ENCODE peak calls at places on chromosomes 4 and X, in four cellular contexts. D, J, N and G are unnamed samples.

GRCh38 chrX:859329-859728 is 228.7 kb downstream of the SHOX start:
- DNase-seq in D (no peak), J (no peak), N (no peak), G (no peak)

GRCh38 chrX:150517303-150517896 is 51.0 kb upstream of the MTM1 start:
- DNase-seq in D (no peak), J (no peak), N (no peak), G (peak)

GRCh38 chr4:180234730-180235129 is 2008.5 kb upstream of the TENM3 start:
- DNase-seq in D (no peak), J (no peak), N (no peak), G (no peak)

GRCh38 chr4:137711502-137711901 is 179.2 kb upstream of the PCDH18 start:
- DNase-seq in D (no peak), J (no peak), N (no peak), G (no peak)

GRCh38 chrX:103101280-103102042 is 8.5 kb upstream of the NXF3 start:
- DNase-seq in D (peak), J (no peak), N (peak), G (no peak)

GRCh38 chrX:18354369-18355329 is at the start of gene SCML2:
- DNase-seq in D (peak), J (peak), N (peak), G (peak)

GRCh38 chr4:159764343-159764952 is 661.6 kb downstream of the RAPGEF2 start:
- DNase-seq in D (peak), J (peak), N (peak), G (peak)

GRCh38 chr4:38177035-38177791 is 217.0 kb downstream of the PTTG2 start:
- DNase-seq in D (peak), J (peak), N (peak), G (no peak)

GRCh38 chr4:8001564-8002355 is 62.1 kb upstream of the AFAP1 start:
- DNase-seq in D (no peak), J (no peak), N (no peak), G (no peak)

GRCh38 chrX:21487832-21488231 is 113.6 kb downstream of the CNKSR2 start:
- DNase-seq in D (no peak), J (peak), N (peak), G (no peak)

GRCh38 chr4:39576268-39576667 is 49.0 kb upstream of the UGDH start:
- DNase-seq in D (no peak), J (no peak), N (no peak), G (no peak)

GRCh38 chrX:106927700-106928099 is 7.5 kb downstream of the CLDN2 start:
- DNase-seq in D (peak), J (no peak), N (no peak), G (no peak)

GRCh38 chr4:186691396-186691795 is 32.3 kb downstream of the FAT1 start:
- DNase-seq in D (no peak), J (no peak), N (no peak), G (no peak)

GRCh38 chr4:37812713-37813112 is 13.8 kb upstream of the PGM2 start:
- DNase-seq in D (no peak), J (no peak), N (peak), G (no peak)

GRCh38 chr4:174365018-174365587 is 81.4 kb downstream of the CEP44 start:
- DNase-seq in D (peak), J (no peak), N (peak), G (no peak)

GRCh38 chr4:11424000-11424399 is 4.7 kb downstream of the HS3ST1 start:
- DNase-seq in D (no peak), J (peak), N (peak), G (peak)

GRCh38 chr4:142128529-142128928 is 492.1 kb downstream of the IL15 start:
- DNase-seq in D (no peak), J (no peak), N (peak), G (no peak)

GRCh38 chr4:13970349-13970748 is 342.8 kb upstream of the BOD1L1 start:
- DNase-seq in D (no peak), J (no peak), N (no peak), G (no peak)

GRCh38 chr4:2799971-2800690 is 7.2 kb downstream of the SH3BP2 start:
- DNase-seq in D (peak), J (no peak), N (no peak), G (no peak)

GRCh38 chr4:11037637-11038036 is 353.1 kb upstream of the CLNK start:
- DNase-seq in D (no peak), J (no peak), N (no peak), G (no peak)

GRCh38 chr4:26459054-26459755 is 31.1 kb downstream of the CCKAR start:
- DNase-seq in D (peak), J (no peak), N (peak), G (no peak)

GRCh38 chr4:151948351-151949016 is 187.7 kb upstream of the GATB start:
- DNase-seq in D (no peak), J (no peak), N (no peak), G (no peak)

GRCh38 chr4:98557497-98557896 is 100.9 kb downstream of the TSPAN5 start:
- DNase-seq in D (no peak), J (no peak), N (peak), G (no peak)

GRCh38 chrX:11531226-11531625 is 134.5 kb downstream of the ARHGAP6 start:
- DNase-seq in D (no peak), J (peak), N (peak), G (no peak)

GRCh38 chr4:43886196-43886595 is 562.4 kb downstream of the KCTD8 start:
- DNase-seq in D (no peak), J (no peak), N (no peak), G (no peak)

GRCh38 chr4:105306158-105306781 is 159.6 kb downstream of the TET2 start:
- DNase-seq in D (no peak), J (no peak), N (no peak), G (no peak)

GRCh38 chr4:41360911-41361830 is 104.4 kb downstream of the UCHL1 start:
- DNase-seq in D (peak), J (peak), N (peak), G (peak)

GRCh38 chr4:11741190-11741652 is 312.5 kb upstream of the HS3ST1 start:
- DNase-seq in D (no peak), J (no peak), N (peak), G (no peak)

GRCh38 chr4:44760142-44760898 is 34.0 kb upstream of the GNPDA2 start:
- DNase-seq in D (no peak), J (no peak), N (peak), G (peak)

GRCh38 chr4:47045261-47045660 is 13.9 kb downstream of the GABRB1 start:
- DNase-seq in D (no peak), J (no peak), N (no peak), G (no peak)

GRCh38 chr4:47038263-47038662 is 6.9 kb downstream of the GABRB1 start:
- DNase-seq in D (no peak), J (no peak), N (no peak), G (no peak)

GRCh38 chr4:47043821-47044220 is 12.5 kb downstream of the GABRB1 start:
- DNase-seq in D (no peak), J (no peak), N (no peak), G (no peak)

GRCh38 chr4:47040828-47041227 is 9.5 kb downstream of the GABRB1 start:
- DNase-seq in D (no peak), J (no peak), N (no peak), G (no peak)
- H3K27ac ChIP-seq in D (no peak), J (no peak), N (no peak), G (no peak)

GRCh38 chr4:168491563-168491962 is 5.3 kb upstream of the PALLD start:
- DNase-seq in D (no peak), J (no peak), N (no peak), G (no peak)

GRCh38 chr4:168487821-168488162 is 7.5 kb upstream of the DDX60L start:
- DNase-seq in D (no peak), J (no peak), N (no peak), G (no peak)

GRCh38 chr4:168489616-168490015 is 7.2 kb upstream of the PALLD start:
- DNase-seq in D (no peak), J (no peak), N (no peak), G (no peak)

GRCh38 chr4:168486961-168487820 is 6.9 kb upstream of the DDX60L start:
- DNase-seq in D (no peak), J (no peak), N (no peak), G (no peak)

GRCh38 chr4:168488800-168489404 is 8.0 kb upstream of the PALLD start:
- DNase-seq in D (no peak), J (no peak), N (peak), G (no peak)
- H3K27ac ChIP-seq in D (no peak), J (no peak), N (no peak), G (no peak)

GRCh38 chrX:123846598-123847038 is 13.2 kb upstream of the XIAP start:
- DNase-seq in D (no peak), J (no peak), N (no peak), G (no peak)
- H3K27ac ChIP-seq in D (no peak), J (no peak), N (no peak), G (no peak)

GRCh38 chrX:13084611-13085010 is 40.2 kb upstream of the FAM9C start:
- DNase-seq in D (no peak), J (no peak), N (peak), G (no peak)

GRCh38 chrX:13088155-13088485 is 43.7 kb upstream of the FAM9C start:
- DNase-seq in D (no peak), J (no peak), N (no peak), G (no peak)

GRCh38 chrX:13087322-13088154 is 43.1 kb upstream of the FAM9C start:
- DNase-seq in D (no peak), J (no peak), N (peak), G (no peak)

GRCh38 chrX:13085533-13085932 is 41.1 kb upstream of the FAM9C start:
- DNase-seq in D (no peak), J (no peak), N (no peak), G (no peak)

DNA sequence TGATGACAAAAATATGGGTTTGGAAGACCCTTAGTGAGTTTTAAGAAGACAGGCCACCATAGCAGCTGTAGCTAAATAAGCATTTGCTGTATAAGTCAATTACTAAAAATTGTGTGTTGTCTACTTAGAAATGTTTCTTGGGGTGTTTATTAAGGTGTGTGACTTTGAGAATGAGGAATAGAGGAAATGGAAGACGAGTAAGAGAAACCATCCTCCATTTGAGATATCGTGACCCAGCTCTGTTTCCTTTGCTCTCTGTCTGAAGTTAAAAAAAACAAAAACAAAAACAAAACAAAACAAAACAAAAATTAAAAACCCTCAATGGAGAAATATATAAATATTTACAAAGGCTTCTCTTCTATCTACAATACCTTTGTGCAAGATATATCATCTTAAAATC is 41.7 kb upstream of the FAM9C start:
- DNase-seq in D (no peak), J (no peak), N (no peak), G (no peak)
- H3K27ac ChIP-seq in D (no peak), J (no peak), N (no peak), G (no peak)